ENCODE peak calls at places on chromosomes 6 and 20, in nine cellular contexts. M is endothelial cell of umbilical vein, X is Calu3, L is B cell, S is ascending aorta, B is AG04449, D is astrocyte of the cerebellum, O is HFF-Myc, H is cardiac fibroblast. Q is an unnamed sample.

GRCh38 chr20:57620274-57620990 is at the start of gene ZBP1:
- DNase-seq in M (no peak), X (peak; percentile 49), L (peak; percentile 79), S (no peak), B (no peak), D (no peak), O (no peak), H (no peak), Q (no peak)

GRCh38 chr6:105120570-105120969 is 59.2 kb downstream of the POPDC3 start:
- DNase-seq in M (no peak), X (no peak), L (no peak), S (no peak), B (no peak), D (no peak), O (no peak), H (no peak), Q (no peak)

GRCh38 chr6:155147958-155148663 is 115.7 kb upstream of the CLDN20 start:
- DNase-seq in M (no peak), X (no peak), L (no peak), S (no peak), B (no peak), D (no peak), O (no peak), H (no peak), Q (no peak)

GRCh38 chr6:7216941-7217621 is 95.9 kb downstream of the SSR1 start:
- DNase-seq in M (no peak), X (no peak), L (no peak), S (no peak), B (no peak), D (no peak), O (no peak), H (no peak), Q (peak; percentile 25)

GRCh38 chr20:59455392-59456341 is 148.7 kb upstream of the PHACTR3 start:
- DNase-seq in M (peak; percentile 9), X (peak; percentile 34), L (peak; percentile 19), S (no peak), B (no peak), D (no peak), O (no peak), H (peak; percentile 17), Q (no peak)

GRCh38 chr6:122790740-122791679 is 2.0 kb downstream of the SMPDL3A start:
- DNase-seq in M (no peak), X (no peak), L (no peak), S (no peak), B (no peak), D (no peak), O (no peak), H (no peak), Q (no peak)

GRCh38 chr6:152368761-152369624 is 268.2 kb downstream of the SYNE1 start:
- DNase-seq in M (peak; percentile 33), X (no peak), L (no peak), S (no peak), B (no peak), D (no peak), O (no peak), H (peak; percentile 59), Q (no peak)

GRCh38 chr6:84033523-84034451 is at the start of gene MRAP2:
- DNase-seq in M (peak; percentile 32), X (peak; percentile 47), L (no peak), S (no peak), B (no peak), D (no peak), O (no peak), H (peak; percentile 15), Q (no peak)

DNA sequence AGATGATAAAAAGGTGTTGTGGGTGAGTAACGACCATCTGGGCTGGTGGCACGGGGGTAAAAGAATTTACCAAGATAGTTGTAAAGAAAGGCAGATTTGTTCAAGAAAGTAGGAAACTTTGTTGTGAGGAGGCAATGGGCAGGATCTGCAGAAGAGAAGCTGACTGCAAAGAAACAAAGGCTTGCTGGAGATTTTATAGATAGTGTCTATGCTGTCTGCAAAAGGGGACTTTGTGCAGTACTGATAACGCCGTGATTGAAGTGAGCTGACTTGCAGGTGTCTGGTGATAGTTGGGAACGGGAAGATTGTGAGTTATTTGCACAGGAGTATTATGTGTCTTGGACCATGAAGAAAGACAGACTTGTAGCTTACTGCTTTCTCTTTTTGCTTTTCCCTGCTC is 36.8 kb upstream of the GSTA3 start:
- DNase-seq in M (no peak), X (no peak), L (no peak), S (no peak), B (no peak), D (no peak), O (no peak), H (no peak), Q (no peak)
- TF ChIP-seq CTCF in M (no peak), X (no peak), L (no peak), S (no peak), B (no peak), D (no peak), O (no peak), H (no peak), Q (no peak)

GRCh38 chr6:36079596-36079995 is 50.7 kb upstream of the MAPK13 start:
- DNase-seq in M (no peak), X (no peak), L (no peak), S (no peak), B (no peak), D (no peak), O (no peak), H (no peak), Q (no peak)

GRCh38 chr6:36076178-36077088 is 48.8 kb downstream of the MAPK14 start:
- DNase-seq in M (no peak), X (no peak), L (no peak), S (no peak), B (no peak), D (no peak), O (no peak), H (no peak), Q (no peak)

GRCh38 chr6:36078159-36078558 is 50.6 kb downstream of the MAPK14 start:
- DNase-seq in M (no peak), X (no peak), L (no peak), S (no peak), B (no peak), D (no peak), O (no peak), H (no peak), Q (no peak)

GRCh38 chr6:36073587-36073986 is 46.0 kb downstream of the MAPK14 start:
- DNase-seq in M (no peak), X (no peak), L (no peak), S (no peak), B (no peak), D (no peak), O (no peak), H (no peak), Q (no peak)

DNA sequence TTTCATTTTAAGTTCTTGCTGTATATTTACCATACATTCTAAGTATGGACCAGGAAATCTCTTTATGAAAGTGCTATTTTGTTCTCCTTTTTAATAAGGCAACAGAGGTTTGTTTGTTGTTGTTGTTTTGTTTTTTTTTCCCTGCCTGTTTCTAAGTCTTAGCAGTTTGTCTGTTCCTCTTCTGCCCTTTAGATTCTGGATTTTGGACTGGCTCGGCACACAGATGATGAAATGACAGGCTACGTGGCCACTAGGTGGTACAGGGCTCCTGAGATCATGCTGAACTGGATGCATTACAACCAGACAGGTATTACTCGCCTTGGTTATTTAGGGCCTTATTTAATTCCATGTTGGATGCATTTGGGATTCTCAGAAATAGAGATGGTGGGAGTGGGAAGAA is 48.0 kb downstream of the MAPK14 start:
- DNase-seq in M (no peak), X (peak; percentile 34), L (peak; percentile 33), S (no peak), B (no peak), D (no peak), O (no peak), H (no peak), Q (no peak)
- TF ChIP-seq CTCF in M (no peak), X (peak; percentile 49), L (peak; percentile 47), S (no peak), B (no peak), D (peak; percentile 18), O (no peak), H (no peak), Q (peak; percentile 34)

GRCh38 chr20:25341716-25342680 is 48.6 kb downstream of the ABHD12 start:
- DNase-seq in M (no peak), X (no peak), L (no peak), S (no peak), B (peak; percentile 17), D (no peak), O (no peak), H (no peak), Q (no peak)

GRCh38 chr20:25338112-25339023 is 52.3 kb downstream of the ABHD12 start:
- DNase-seq in M (no peak), X (no peak), L (no peak), S (no peak), B (no peak), D (no peak), O (no peak), H (no peak), Q (no peak)

GRCh38 chr20:25340380-25340779 is 50.3 kb downstream of the ABHD12 start:
- DNase-seq in M (no peak), X (no peak), L (no peak), S (no peak), B (no peak), D (no peak), O (no peak), H (no peak), Q (no peak)

GRCh38 chr20:25339608-25340007 is 51.0 kb downstream of the ABHD12 start:
- DNase-seq in M (no peak), X (peak; percentile 34), L (no peak), S (no peak), B (no peak), D (no peak), O (no peak), H (no peak), Q (no peak)

DNA sequence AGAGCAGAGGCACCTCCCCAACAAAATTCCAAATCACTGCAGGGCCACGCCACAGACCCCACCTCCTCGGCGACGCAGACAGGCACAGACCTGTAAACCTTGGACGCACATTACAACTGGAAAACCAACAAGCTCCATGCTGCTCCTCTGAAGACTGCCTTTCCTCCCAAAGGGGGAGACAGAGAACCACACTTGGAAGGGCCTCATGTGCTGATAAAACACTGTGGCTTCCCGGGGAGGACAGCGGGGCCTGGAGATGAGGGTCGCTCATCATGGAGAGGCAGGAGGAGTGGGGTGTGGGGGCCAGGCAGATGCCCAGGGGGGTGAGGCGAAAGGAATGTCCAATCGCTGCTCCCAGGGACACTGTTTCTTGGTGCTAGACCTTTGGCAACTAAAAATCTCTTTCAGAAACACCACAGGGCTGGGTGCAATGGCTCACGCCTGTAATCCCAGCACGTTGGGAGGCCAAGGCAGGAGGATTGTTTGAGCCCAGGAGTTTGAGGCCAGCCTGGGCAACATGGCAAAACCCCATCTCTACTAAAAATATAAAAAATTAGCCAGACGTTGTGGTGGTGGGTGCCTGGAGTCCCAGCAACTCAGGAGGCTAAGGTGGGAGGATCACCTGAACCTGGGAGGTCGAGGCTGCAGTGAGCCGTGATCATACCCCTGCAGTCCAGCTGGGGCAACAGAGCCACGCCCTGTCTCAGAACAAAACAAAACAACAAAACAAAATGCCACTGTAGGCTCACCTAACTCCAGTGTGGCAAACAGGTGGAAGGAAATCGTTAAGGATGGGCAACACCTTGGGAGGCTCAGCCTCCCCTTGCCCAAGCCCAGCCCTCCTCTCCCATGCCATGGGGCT is 53.8 kb downstream of the ABHD12 start:
- DNase-seq in M (no peak), X (no peak), L (no peak), S (no peak), B (no peak), D (peak; percentile 15), O (no peak), H (peak; percentile 66), Q (no peak)
- TF ChIP-seq CTCF in M (no peak), X (no peak), L (no peak), S (no peak), B (peak; percentile 49), D (peak; percentile 61), O (peak; percentile 48), H (peak; percentile 17), Q (peak; percentile 36)

DNA sequence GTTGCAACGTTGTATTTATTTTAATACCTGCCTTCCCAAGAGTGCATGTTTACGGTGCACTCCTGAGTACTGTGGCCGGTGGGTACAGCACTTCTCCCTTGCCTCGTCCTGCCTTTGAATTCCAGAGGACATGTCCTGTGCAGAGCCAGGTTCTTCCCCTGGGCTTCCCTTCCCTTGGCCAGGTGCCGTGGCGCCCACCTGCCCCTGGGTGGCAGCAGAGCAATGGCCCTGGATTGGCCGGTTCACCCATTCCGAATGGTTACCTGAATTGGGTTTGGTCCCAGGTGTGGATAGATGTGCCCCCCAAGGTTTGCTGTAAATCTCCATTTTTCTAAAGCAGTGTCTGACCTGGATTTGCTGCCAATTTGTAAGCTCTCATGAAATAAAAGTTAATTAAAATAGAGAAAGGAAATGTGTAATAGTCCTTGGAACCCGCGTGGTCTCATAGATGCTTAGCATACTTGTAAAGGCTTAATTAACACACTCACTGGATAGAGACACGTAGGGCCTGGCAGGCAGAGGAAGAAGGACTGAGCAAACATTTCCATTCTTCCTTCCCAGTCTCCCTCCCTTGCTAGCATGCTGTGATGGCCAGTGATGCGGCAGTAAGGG is 40.6 kb downstream of the DTD1 start:
- DNase-seq in M (no peak), X (peak; percentile 26), L (peak; percentile 27), S (no peak), B (no peak), D (no peak), O (no peak), H (no peak), Q (no peak)
- TF ChIP-seq CTCF in M (peak; percentile 24), X (peak; percentile 24), L (peak; percentile 44), S (peak; percentile 19), B (peak; percentile 70), D (peak; percentile 71), O (peak; percentile 60), H (peak; percentile 60), Q (peak; percentile 77)